ENCODE peak calls at places on chromosome 19, in seven cellular contexts. W, F, J, D, O, I and N are unnamed samples.

GRCh38 chr19:17803264-17803896 is 8.4 kb downstream of the B3GNT3 start:
- DNase-seq in W (no peak), J (no peak), F (no peak), O (no peak), D (no peak), I (no peak), N (no peak)

GRCh38 chr19:29843180-29844051 is 31.6 kb downstream of the CCNE1 start:
- DNase-seq in I (no peak), D (no peak), F (no peak), W (no peak), O (no peak), J (peak), N (no peak)

GRCh38 chr19:53553865-53554791 is 16.2 kb downstream of the ZNF331 start:
- DNase-seq in W (no peak), J (peak), O (peak), D (peak), I (no peak), F (peak), N (peak)

GRCh38 chr19:55216461-55217198 is 7.3 kb upstream of the PTPRH start:
- DNase-seq in O (peak), W (peak), D (peak), I (peak), J (peak), F (peak), N (peak)

GRCh38 chr19:47765522-47766358 is 12.8 kb upstream of the SELENOW start:
- DNase-seq in I (peak), O (no peak), D (no peak), F (peak), J (no peak), W (peak), N (peak)

GRCh38 chr19:413756-414420 is 4.9 kb upstream of the C2CD4C start:
- DNase-seq in O (no peak), I (no peak), F (no peak), D (no peak), W (no peak), J (no peak), N (no peak)

GRCh38 chr19:45126654-45127053 is 33.7 kb downstream of the PPP1R37 start:
- DNase-seq in D (no peak), O (no peak), W (no peak), F (no peak), I (no peak), J (no peak), N (no peak)

GRCh38 chr19:2488942-2489731 is 13.2 kb downstream of the GADD45B start:
- DNase-seq in O (no peak), I (no peak), J (no peak), D (no peak), W (peak), F (peak), N (no peak)

GRCh38 chr19:23286477-23286876 is 36.3 kb upstream of the ZNF724 start:
- DNase-seq in W (no peak), J (no peak), F (no peak), I (no peak), O (no peak), D (no peak), N (no peak)